ENCODE peak calls at places on chromosomes 3 and 15, in eight cellular contexts. One of them, this sample, is unnamed.

GRCh38 chr15:92394327-92395175 is 870 bp downstream of the ST8SIA2 start:
- DNase-seq in transverse colon: no peak
- DNase-seq in neural crest cell: peak; percentile 74
- DNase-seq in left cardiac atrium: no peak
- DNase-seq in progenitor cell of endocrine pancreas: peak; percentile 69
- DNase-seq in retina: peak; percentile 90
- DNase-seq in hypothalamus: no peak
- DNase-seq in AG09309: no peak
- DNase-seq in this sample: no peak

GRCh38 chr3:38018296-38019266 is 10.9 kb downstream of the PLCD1 start:
- DNase-seq in transverse colon: peak; percentile 7
- DNase-seq in neural crest cell: no peak
- DNase-seq in left cardiac atrium: no peak
- DNase-seq in progenitor cell of endocrine pancreas: no peak
- DNase-seq in retina: no peak
- DNase-seq in hypothalamus: no peak
- DNase-seq in AG09309: no peak
- DNase-seq in this sample: no peak

GRCh38 chr3:61774279-61774890 is 213.0 kb downstream of the PTPRG start:
- DNase-seq in transverse colon: no peak
- DNase-seq in neural crest cell: no peak
- DNase-seq in left cardiac atrium: no peak
- DNase-seq in progenitor cell of endocrine pancreas: no peak
- DNase-seq in retina: no peak
- DNase-seq in hypothalamus: no peak
- DNase-seq in AG09309: no peak
- DNase-seq in this sample: no peak

GRCh38 chr3:40499952-40500351 is 5.9 kb upstream of the ZNF620 start:
- DNase-seq in transverse colon: no peak
- DNase-seq in neural crest cell: no peak
- DNase-seq in left cardiac atrium: no peak
- DNase-seq in progenitor cell of endocrine pancreas: no peak
- DNase-seq in retina: no peak
- DNase-seq in hypothalamus: no peak
- DNase-seq in AG09309: no peak
- DNase-seq in this sample: no peak

GRCh38 chr3:43425829-43426228 is 139.5 kb downstream of the SNRK start:
- DNase-seq in transverse colon: no peak
- DNase-seq in neural crest cell: no peak
- DNase-seq in left cardiac atrium: no peak
- DNase-seq in progenitor cell of endocrine pancreas: no peak
- DNase-seq in retina: no peak
- DNase-seq in hypothalamus: no peak
- DNase-seq in AG09309: no peak
- DNase-seq in this sample: no peak

GRCh38 chr3:131454501-131454900 is 48.3 kb downstream of the MRPL3 start:
- DNase-seq in transverse colon: no peak
- DNase-seq in neural crest cell: no peak
- DNase-seq in left cardiac atrium: no peak
- DNase-seq in progenitor cell of endocrine pancreas: no peak
- DNase-seq in retina: no peak
- DNase-seq in hypothalamus: no peak
- DNase-seq in AG09309: peak; percentile 14
- DNase-seq in this sample: no peak

GRCh38 chr3:468172-468571 is 271.6 kb downstream of the CHL1 start:
- DNase-seq in transverse colon: no peak
- DNase-seq in neural crest cell: no peak
- DNase-seq in left cardiac atrium: no peak
- DNase-seq in progenitor cell of endocrine pancreas: no peak
- DNase-seq in retina: no peak
- DNase-seq in hypothalamus: no peak
- DNase-seq in AG09309: no peak
- DNase-seq in this sample: no peak

GRCh38 chr3:124772081-124772831 is 42.0 kb downstream of the UMPS start:
- DNase-seq in transverse colon: no peak
- DNase-seq in neural crest cell: no peak
- DNase-seq in left cardiac atrium: peak; percentile 73
- DNase-seq in progenitor cell of endocrine pancreas: no peak
- DNase-seq in retina: peak; percentile 89
- DNase-seq in hypothalamus: peak; percentile 67
- DNase-seq in AG09309: no peak
- DNase-seq in this sample: no peak

GRCh38 chr15:59349715-59350420 is 22.8 kb downstream of the MYO1E start:
- DNase-seq in transverse colon: peak; percentile 46
- DNase-seq in neural crest cell: no peak
- DNase-seq in left cardiac atrium: peak; percentile 36
- DNase-seq in progenitor cell of endocrine pancreas: no peak
- DNase-seq in retina: no peak
- DNase-seq in hypothalamus: no peak
- DNase-seq in AG09309: peak; percentile 71
- DNase-seq in this sample: peak; percentile 70

GRCh38 chr3:52240059-52240885 is 1.3 kb upstream of the TWF2 start:
- DNase-seq in transverse colon: peak; percentile 62
- DNase-seq in neural crest cell: no peak
- DNase-seq in left cardiac atrium: peak; percentile 57
- DNase-seq in progenitor cell of endocrine pancreas: no peak
- DNase-seq in retina: no peak
- DNase-seq in hypothalamus: peak; percentile 30
- DNase-seq in AG09309: peak; percentile 96
- DNase-seq in this sample: peak; percentile 27

This sample was measured in amniotic stem cell.